ENCODE peak calls at places on chromosomes 4 and X, in six cellular contexts. T is IMR-90, N is mesenchymal stem cell, W is H9, H is neuronal stem cell, B is H1. V is an unnamed sample.

GRCh38 chr4:65599335-65599734 is 71.0 kb downstream of the EPHA5 start:
- DNase-seq in T (peak; percentile 5), N (no peak), W (no peak), H (no peak), B (no peak), V (no peak)

GRCh38 chr4:110087116-110087708 is 111.2 kb downstream of the ELOVL6 start:
- DNase-seq in T (peak; percentile 83), N (peak; percentile 64), W (no peak), H (no peak), B (no peak), V (no peak)

GRCh38 chr4:1793496-1793840 is 375 bp downstream of the FGFR3 start:
- DNase-seq in T (no peak), N (peak; percentile 29), W (no peak), H (no peak), B (no peak), V (peak; percentile 63)

GRCh38 chrX:39527045-39527444 is 570.7 kb downstream of the BCOR start:
- DNase-seq in T (peak; percentile 13), N (peak; percentile 23), W (no peak), H (no peak), B (no peak), V (no peak)

GRCh38 chr4:97942137-97942536 is 201.1 kb downstream of the STPG2 start:
- DNase-seq in T (no peak), N (no peak), W (no peak), H (no peak), B (no peak), V (no peak)

GRCh38 chr4:8589831-8590545 is 2.6 kb upstream of the CPZ start:
- DNase-seq in T (peak; percentile 40), N (no peak), W (no peak), H (no peak), B (no peak), V (no peak)

GRCh38 chrX:132216283-132216682 is 3.0 kb downstream of the RAP2C start:
- DNase-seq in T (no peak), N (peak; percentile 48), W (no peak), H (no peak), B (no peak), V (no peak)

GRCh38 chr4:2364654-2365053 is 53.8 kb downstream of the ZFYVE28 start:
- DNase-seq in T (no peak), N (no peak), W (no peak), H (no peak), B (no peak), V (no peak)

GRCh38 chr4:4299006-4299405 is 9.0 kb downstream of the ZBTB49 start:
- DNase-seq in T (no peak), N (no peak), W (no peak), H (no peak), B (no peak), V (no peak)

GRCh38 chr4:158929939-158930344 is 161.1 kb downstream of the FNIP2 start:
- DNase-seq in T (no peak), N (no peak), W (no peak), H (no peak), B (no peak), V (no peak)

DNA sequence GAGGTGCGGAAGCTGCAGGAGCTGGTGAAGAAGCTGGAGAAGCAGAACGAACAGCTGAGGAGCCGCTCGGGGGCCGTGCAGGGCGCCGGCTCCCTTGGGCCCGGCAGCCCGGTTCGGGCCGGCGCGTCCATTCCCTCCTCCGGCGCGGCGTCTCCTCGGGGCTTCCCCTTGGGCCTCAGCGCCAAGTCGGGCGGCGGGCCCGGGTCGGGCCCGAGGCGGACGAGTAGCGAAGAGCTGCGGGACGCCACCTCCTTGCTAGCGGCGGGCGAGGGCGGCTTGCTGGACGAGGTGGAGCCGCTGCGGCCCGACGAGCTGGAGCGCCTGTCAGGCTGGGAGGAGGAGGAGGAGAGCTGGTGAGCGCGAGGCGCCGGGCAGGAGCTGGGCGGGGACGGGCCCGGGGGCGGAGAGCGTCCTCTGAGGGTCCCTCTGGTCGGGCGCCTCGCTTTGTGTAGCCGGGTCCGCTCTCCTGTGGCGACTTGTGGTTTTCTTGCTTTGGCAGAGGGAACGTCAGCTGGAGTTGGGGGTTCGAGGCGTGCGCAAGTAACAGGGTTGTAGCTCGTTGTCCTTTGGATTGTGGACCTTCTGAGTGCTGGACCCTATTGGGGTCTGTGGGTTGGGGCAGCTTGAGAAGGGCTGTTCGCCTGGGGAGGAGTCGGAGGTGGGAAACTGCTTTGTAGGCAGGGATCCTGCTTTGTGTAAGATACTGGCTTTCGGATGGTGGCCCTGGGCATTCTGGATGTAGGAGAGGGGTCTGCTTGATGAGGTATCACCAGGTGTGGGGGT is 638 bp downstream of the SLAIN2 start:
- DNase-seq in T (peak; percentile 28), N (peak; percentile 58), W (peak; percentile 67), H (peak; percentile 61), B (no peak), V (peak; percentile 74)
- H2BK120ac ChIP-seq in T (peak overlapping the region; percentile 24), N (peak overlapping the region; percentile 97), W (no peak overlapping the region), H (no peak overlapping the region), B (no peak overlapping the region), V (peak overlapping the region; percentile 24)

GRCh38 chr4:182142146-182143085 is 100.8 kb upstream of the TENM3 start:
- DNase-seq in T (peak; percentile 58), N (peak; percentile 16), W (peak; percentile 70), H (peak; percentile 50), B (no peak), V (peak; percentile 86)
- H2BK120ac ChIP-seq in T (peak overlapping the region; percentile 37), N (no peak overlapping the region), W (no peak overlapping the region), H (peak overlapping the region; percentile 19), B (no peak overlapping the region), V (no peak overlapping the region)

DNA sequence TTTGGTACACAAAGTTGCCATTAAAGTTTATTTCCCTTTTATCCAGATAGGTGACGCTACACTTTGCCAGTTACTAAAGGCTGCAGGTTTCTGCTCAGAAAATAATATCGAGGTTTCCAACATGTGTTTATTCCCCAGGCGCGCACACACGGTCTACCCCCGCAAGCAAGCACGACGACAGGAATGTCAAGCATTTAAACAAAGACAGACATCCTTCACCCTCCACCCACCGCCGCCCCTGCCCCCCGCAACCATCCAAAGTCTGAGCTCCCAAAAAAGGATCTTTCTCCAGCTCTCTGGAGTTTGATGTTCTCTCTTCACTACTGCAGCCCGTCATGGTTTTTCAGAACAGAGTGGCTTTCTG is 1.3 kb upstream of the PCDH7 start:
- DNase-seq in T (peak; percentile 48), N (peak; percentile 52), W (no peak), H (peak; percentile 43), B (no peak), V (peak; percentile 67)
- H2BK120ac ChIP-seq in T (peak overlapping the region; percentile 66), N (no peak overlapping the region), W (no peak overlapping the region), H (no peak overlapping the region), B (no peak overlapping the region), V (no peak overlapping the region)

GRCh38 chrX:2451456-2452316 is 49.1 kb downstream of the DHRSX start:
- DNase-seq in T (peak; percentile 62), N (peak; percentile 20), W (peak; percentile 74), H (no peak), B (no peak), V (peak; percentile 92)
- H2BK120ac ChIP-seq in T (no peak overlapping the region), N (no peak overlapping the region), W (no peak overlapping the region), H (no peak overlapping the region), B (peak overlapping the region; percentile 47), V (no peak overlapping the region)

DNA sequence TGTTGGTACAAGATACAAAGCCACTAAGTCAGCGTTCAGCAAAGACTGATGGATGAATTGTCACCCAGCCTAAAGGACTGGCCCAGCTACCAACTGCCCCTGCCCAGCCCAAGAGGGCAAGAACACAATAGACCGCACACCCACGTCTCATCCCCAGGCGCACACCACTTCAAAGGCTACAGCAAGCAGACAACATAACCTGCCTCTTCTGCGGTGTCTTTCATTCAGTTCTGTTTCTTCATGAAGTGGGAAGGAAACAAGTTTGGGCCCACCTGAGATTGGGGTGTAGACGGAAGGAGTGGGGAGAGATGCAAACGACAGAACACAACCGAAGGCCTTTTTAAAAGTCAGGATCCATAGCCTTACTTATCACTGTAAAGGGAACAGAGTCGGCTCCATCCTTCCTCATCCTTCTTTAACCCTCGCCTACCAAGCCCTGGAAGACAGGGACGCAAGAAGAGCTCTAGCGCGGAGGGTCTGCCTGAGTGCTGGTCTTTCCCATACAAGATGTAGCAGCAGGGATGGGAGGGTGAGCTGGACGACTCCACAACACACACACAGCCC is 691 bp downstream of the SCARB2 start:
- DNase-seq in T (peak; percentile 61), N (peak; percentile 77), W (no peak), H (no peak), B (no peak), V (no peak)
- H2BK120ac ChIP-seq in T (peak overlapping the region; percentile 65), N (peak overlapping the region; percentile 96), W (no peak overlapping the region), H (peak overlapping the region; percentile 51), B (no peak overlapping the region), V (no peak overlapping the region)

DNA sequence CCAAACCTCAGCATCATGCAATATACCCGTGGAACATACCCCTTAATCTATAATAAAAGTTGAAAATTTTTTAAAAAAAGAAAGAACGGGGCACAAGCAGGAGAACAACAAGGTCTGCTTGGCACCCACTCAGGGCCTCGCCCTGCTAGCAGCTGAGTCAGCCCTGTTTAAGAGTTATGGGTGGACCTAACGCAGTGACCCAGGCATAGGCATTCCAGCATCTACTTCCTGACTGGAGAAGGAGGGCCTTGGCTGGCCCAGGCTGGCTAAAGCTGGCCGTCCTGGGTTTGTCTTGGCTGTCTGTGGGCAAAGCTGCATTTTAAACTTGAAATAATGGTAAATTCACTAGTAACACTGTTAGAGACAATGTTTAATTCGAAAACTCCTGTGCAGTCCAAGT is 236.7 kb upstream of the PGRMC2 start:
- DNase-seq in T (peak; percentile 65), N (peak; percentile 50), W (no peak), H (no peak), B (no peak), V (no peak)
- H2BK120ac ChIP-seq in T (peak overlapping the region; percentile 92), N (no peak overlapping the region), W (no peak overlapping the region), H (no peak overlapping the region), B (no peak overlapping the region), V (no peak overlapping the region)

GRCh38 chr4:82890913-82891727 is at the start of gene SEC31A:
- DNase-seq in T (peak; percentile 92), N (peak; percentile 97), W (peak; percentile 97), H (peak; percentile 93), B (peak; percentile 70), V (peak; percentile 97)
- H2BK120ac ChIP-seq in T (peak within 1 kb of the TSS; percentile 75), N (peak within 1 kb of the TSS; percentile 65), W (no peak within 1 kb of the TSS), H (no peak within 1 kb of the TSS), B (no peak within 1 kb of the TSS), V (no peak within 1 kb of the TSS)

GRCh38 chr4:151921811-151922210 is 161.0 kb upstream of the GATB start:
- DNase-seq in T (peak; percentile 46), N (no peak), W (no peak), H (no peak), B (no peak), V (no peak)
- H2BK120ac ChIP-seq in T (peak overlapping the region; percentile 50), N (no peak overlapping the region), W (no peak overlapping the region), H (no peak overlapping the region), B (no peak overlapping the region), V (no peak overlapping the region)

DNA sequence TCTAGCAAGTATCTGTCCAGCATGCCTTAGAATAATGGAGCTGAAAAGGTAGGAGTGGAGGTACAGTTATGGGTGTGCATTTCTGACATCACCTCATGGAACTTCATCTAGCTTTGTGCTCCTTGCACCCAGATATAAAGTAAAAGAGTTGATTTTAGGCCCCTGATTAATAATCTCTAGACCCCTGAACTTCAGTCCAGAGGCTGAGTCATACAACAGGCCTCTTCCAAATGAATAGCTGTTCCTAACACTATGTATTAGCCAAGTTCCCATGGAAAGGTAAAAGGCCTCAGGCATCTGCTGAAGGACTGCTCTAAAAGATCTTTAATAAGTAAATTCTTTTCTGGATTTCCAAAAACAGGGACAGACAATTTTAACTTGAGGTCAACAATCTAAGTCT is 16.2 kb downstream of the TBC1D9 start:
- DNase-seq in T (no peak), N (no peak), W (no peak), H (no peak), B (no peak), V (peak; percentile 41)
- H2BK120ac ChIP-seq in T (no peak overlapping the region), N (no peak overlapping the region), W (no peak overlapping the region), H (no peak overlapping the region), B (peak overlapping the region; percentile 18), V (peak overlapping the region; percentile 49)